ENCODE peak calls at places on chromosomes 11 and 22, in six cellular contexts. O, R, F, E, D and P are unnamed samples.

GRCh38 chr11:47001666-47002285 is 65.2 kb downstream of the CSTPP1 start:
- DNase-seq in O (no peak), R (no peak), F (no peak), E (no peak), D (no peak), P (no peak)

GRCh38 chr11:125088576-125089455 is 22.6 kb downstream of the TMEM218 start:
- DNase-seq in O (no peak), R (no peak), F (no peak), E (no peak), D (no peak), P (no peak)

GRCh38 chr11:17547051-17547577 is at the start of gene OTOG:
- DNase-seq in O (no peak), R (peak), F (no peak), E (no peak), D (no peak), P (no peak)

GRCh38 chr11:118615996-118616395 is 8.6 kb downstream of the PHLDB1 start:
- DNase-seq in O (no peak), R (no peak), F (no peak), E (no peak), D (peak), P (no peak)

GRCh38 chr22:22424956-22425355 is 83.6 kb downstream of the ZNF280B start:
- DNase-seq in O (no peak), R (no peak), F (no peak), E (no peak), D (no peak), P (no peak)

GRCh38 chr11:86138958-86139357 is 70.1 kb upstream of the PICALM start:
- DNase-seq in O (no peak), R (no peak), F (no peak), E (no peak), D (no peak), P (no peak)

GRCh38 chr11:17371614-17372013 is 16.8 kb downstream of the KCNJ11 start:
- DNase-seq in O (no peak), R (peak), F (no peak), E (peak), D (no peak), P (no peak)

GRCh38 chr11:110200241-110200640 is 96.2 kb downstream of the RDX start:
- DNase-seq in O (no peak), R (peak), F (no peak), E (peak), D (no peak), P (no peak)

GRCh38 chr11:59918987-59919589 is 19.1 kb upstream of the OOSP1 start:
- DNase-seq in O (no peak), R (peak), F (no peak), E (peak), D (no peak), P (no peak)

GRCh38 chr11:101061606-101062005 is 68.0 kb downstream of the PGR start:
- DNase-seq in O (no peak), R (peak), F (no peak), E (peak), D (no peak), P (no peak)

GRCh38 chr11:85822814-85823213 is 11.9 kb upstream of the SYTL2 start:
- DNase-seq in O (no peak), R (peak), F (no peak), E (peak), D (no peak), P (no peak)

DNA sequence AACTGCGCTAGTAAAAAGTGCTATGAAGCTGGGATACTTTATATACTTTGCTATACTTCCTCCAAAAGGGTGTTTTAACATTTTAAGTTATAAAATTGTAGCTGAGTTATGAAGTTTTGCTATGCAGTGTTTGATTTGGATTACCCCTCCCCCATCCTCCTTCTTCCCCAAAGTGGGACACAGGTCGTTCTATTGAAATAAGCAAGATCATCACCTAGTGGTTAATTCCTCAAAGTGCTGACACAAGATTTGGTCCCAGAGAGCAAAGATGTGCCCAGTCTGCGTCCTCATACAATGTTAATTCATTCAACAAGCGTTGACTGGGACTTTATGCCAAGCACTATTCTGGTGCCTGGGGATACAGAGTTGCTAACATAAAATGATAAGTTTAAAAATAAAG is 78.5 kb downstream of the SPON1 start:
- DNase-seq in O (no peak), R (no peak), F (no peak), E (no peak), D (no peak), P (no peak)
- TF ChIP-seq CTCF in O (no peak), R (no peak), F (peak), E (peak), D (no peak), P (no peak)

GRCh38 chr11:43574949-43575915 is 105.3 kb upstream of the HSD17B12 start:
- DNase-seq in O (no peak), R (peak), F (no peak), E (peak), D (no peak), P (no peak)
- TF ChIP-seq CTCF in O (no peak), R (no peak), F (no peak), E (no peak), D (no peak), P (no peak)

GRCh38 chr11:68369756-68370155 is 57.4 kb downstream of the LRP5 start:
- DNase-seq in O (no peak), R (no peak), F (no peak), E (no peak), D (no peak), P (no peak)
- TF ChIP-seq CTCF in O (no peak), R (no peak), F (no peak), E (no peak), D (no peak), P (no peak)

DNA sequence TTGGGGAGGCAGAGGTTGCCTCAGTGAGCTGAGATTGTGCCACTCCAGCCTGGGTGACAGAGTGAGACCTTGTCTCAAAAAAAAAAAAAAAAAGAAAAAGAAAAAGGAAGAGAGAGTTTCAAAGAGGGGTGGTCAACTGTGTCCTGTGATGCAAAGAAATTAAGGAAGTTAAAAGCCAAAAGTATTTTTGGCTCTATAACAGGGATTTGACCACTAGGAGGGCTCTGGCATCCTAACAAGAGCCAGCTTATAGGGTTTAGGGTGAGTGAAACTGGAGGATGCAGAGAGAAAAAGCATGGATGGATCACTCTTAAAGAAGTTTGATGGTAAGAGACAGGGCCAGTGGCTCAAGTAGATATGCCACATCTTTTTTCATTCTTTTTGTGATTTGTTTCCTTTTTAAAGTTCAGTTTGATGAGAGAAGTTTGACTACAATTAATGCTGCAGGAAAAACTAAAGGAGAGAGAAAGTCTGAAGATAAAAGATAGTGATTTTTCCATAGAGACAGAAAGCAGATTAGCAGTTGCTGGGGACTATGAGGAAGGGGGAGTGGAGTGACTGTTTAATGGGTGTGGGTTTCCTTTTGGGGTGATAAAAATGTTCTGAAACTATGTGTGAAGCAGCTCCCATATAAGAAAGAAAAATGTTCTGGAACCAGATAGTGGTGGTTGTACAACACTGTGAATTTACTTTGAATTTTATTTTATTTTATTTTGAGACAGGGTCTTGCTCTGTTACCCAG is 11.1 kb upstream of the MICAL2 start:
- DNase-seq in O (no peak), R (no peak), F (no peak), E (no peak), D (no peak), P (no peak)
- TF ChIP-seq CTCF in O (no peak), R (peak), F (peak), E (peak), D (no peak), P (no peak)

GRCh38 chr11:114586797-114587196 is 8.8 kb downstream of the NXPE4 start:
- DNase-seq in O (no peak), R (peak), F (no peak), E (peak), D (no peak), P (no peak)
- TF ChIP-seq CTCF in O (no peak), R (peak), F (peak), E (peak), D (no peak), P (no peak)

GRCh38 chr11:2825261-2825885 is 60.2 kb downstream of the CDKN1C start:
- DNase-seq in O (peak), R (peak), F (no peak), E (peak), D (peak), P (no peak)
- TF ChIP-seq CTCF in O (no peak), R (peak), F (no peak), E (no peak), D (peak), P (no peak)

DNA sequence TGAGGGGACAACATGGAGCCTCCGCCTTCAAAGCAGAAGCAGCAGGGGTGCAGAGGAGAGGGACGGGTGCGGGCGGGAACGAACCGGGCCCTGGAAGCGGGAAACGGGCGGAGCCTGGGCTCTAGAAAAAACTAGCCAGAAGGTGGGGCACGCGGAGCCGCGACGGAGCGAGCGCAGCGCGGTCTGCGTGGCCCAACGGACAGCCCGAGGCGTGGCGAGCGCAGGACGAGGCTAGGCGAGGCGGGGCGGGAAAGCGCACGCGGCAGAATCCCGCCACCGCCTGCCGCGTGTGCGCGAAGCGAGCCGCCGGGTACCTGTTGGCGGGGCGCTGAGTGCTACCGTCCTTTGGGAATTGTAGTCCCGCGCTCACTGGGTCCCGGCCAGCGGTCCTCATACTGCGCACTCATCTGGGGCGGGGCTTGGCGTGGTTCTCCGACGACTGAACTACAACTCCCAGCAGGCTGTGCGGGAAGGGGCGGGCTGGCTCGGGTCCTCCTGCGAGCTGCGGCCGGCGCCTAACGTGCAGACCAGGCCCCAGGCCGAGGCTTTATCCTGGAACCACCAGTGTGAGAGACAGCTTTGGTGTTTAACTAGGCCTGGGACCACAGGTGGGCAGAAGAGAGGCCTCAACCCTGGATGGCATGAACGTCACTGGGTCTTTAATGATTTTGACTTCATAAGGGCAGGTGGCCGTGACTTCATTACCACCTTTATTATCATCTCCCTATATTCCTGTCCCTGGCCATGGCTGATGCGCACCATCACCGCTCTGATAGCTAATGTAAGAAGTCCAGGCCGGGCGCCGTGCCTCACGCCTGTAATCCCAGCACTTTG is at the start of gene ATL3:
- DNase-seq in O (peak), R (peak), F (peak), E (peak), D (peak), P (peak)
- TF ChIP-seq CTCF in O (no peak), R (no peak), F (no peak), E (no peak), D (peak), P (no peak)